ENCODE peak calls at places on chromosomes 11 and 22, in five cellular contexts. B, I, N, C and T are unnamed samples.

GRCh38 chr11:88535266-88535665 is 197.7 kb upstream of the CTSC start:
- DNase-seq in I (no peak), C (no peak), B (no peak), N (peak; percentile 10), T (no peak)

GRCh38 chr22:46201059-46201757 is 48.9 kb downstream of the CDPF1 start:
- DNase-seq in N (no peak), I (no peak), B (no peak), C (no peak), T (peak; percentile 64)

GRCh38 chr11:133163463-133164419 is 368.6 kb downstream of the OPCML start:
- DNase-seq in I (no peak), N (peak; percentile 10), B (no peak), C (no peak), T (peak; percentile 65)

GRCh38 chr11:126345759-126346585 is 9.5 kb upstream of the ST3GAL4 start:
- DNase-seq in B (peak; percentile 47), I (no peak), C (no peak), N (peak; percentile 52), T (no peak)

GRCh38 chr11:45897556-45897955 is 9.5 kb downstream of the FREY1 start:
- DNase-seq in C (no peak), I (no peak), N (no peak), B (no peak), T (no peak)

GRCh38 chr11:47983464-47984397 is 3.4 kb downstream of the PTPRJ start:
- DNase-seq in C (no peak), N (peak; percentile 72), I (no peak), B (no peak), T (no peak)

GRCh38 chr11:100584201-100584600 is 102.9 kb upstream of the ARHGAP42 start:
- DNase-seq in N (no peak), C (no peak), I (no peak), B (no peak), T (no peak)

GRCh38 chr11:120334894-120335462 is 1.2 kb upstream of the ARHGEF12 start:
- DNase-seq in B (peak; percentile 81), N (peak; percentile 64), C (peak; percentile 35), I (peak; percentile 16), T (peak; percentile 82)

GRCh38 chr11:101428918-101429317 is 154.9 kb downstream of the TRPC6 start:
- DNase-seq in B (peak; percentile 57), I (no peak), C (no peak), N (no peak), T (no peak)

GRCh38 chr22:45336971-45337431 is 27.3 kb downstream of the FAM118A start:
- DNase-seq in C (peak; percentile 46), N (no peak), I (no peak), B (no peak), T (no peak)

GRCh38 chr11:96061730-96062524 is 138.0 kb upstream of the MTMR2 start:
- DNase-seq in B (no peak), C (no peak), N (peak; percentile 40), I (no peak), T (no peak)

GRCh38 chr11:118913411-118914125 is 12.2 kb downstream of the BCL9L start:
- DNase-seq in B (peak; percentile 59), N (peak; percentile 33), C (no peak), I (no peak), T (peak; percentile 80)